ENCODE peak calls at places on chromosomes 3 and 15, in seven cellular contexts. J, F, C, S, P, K and N are unnamed samples.

GRCh38 chr3:155154255-155154654 is 74.1 kb downstream of the MME start:
- DNase-seq in J (no peak), F (no peak), C (no peak), S (no peak), P (no peak), K (no peak), N (no peak)

GRCh38 chr3:174466471-174467054 is 392.6 kb upstream of the NAALADL2 start:
- DNase-seq in J (peak; percentile 29), F (no peak), C (no peak), S (no peak), P (no peak), K (no peak), N (no peak)

GRCh38 chr15:29765234-29765841 is 56.9 kb downstream of the TJP1 start:
- DNase-seq in J (no peak), F (no peak), C (no peak), S (no peak), P (no peak), K (no peak), N (no peak)

GRCh38 chr15:38073278-38073930 is 139.0 kb downstream of the TMCO5A start:
- DNase-seq in J (no peak), F (peak; percentile 28), C (no peak), S (no peak), P (no peak), K (no peak), N (no peak)

GRCh38 chr3:138752886-138753285 is 81.8 kb downstream of the PIK3CB start:
- DNase-seq in J (no peak), F (no peak), C (no peak), S (no peak), P (no peak), K (no peak), N (no peak)

GRCh38 chr15:56272474-56272873 is 28.8 kb upstream of the RFX7 start:
- DNase-seq in J (no peak), F (no peak), C (no peak), S (no peak), P (no peak), K (no peak), N (no peak)

GRCh38 chr3:38165722-38166387 is 518 bp downstream of the OXSR1 start:
- DNase-seq in J (no peak), F (no peak), C (no peak), S (no peak), P (no peak), K (no peak), N (no peak)

GRCh38 chr3:56467801-56468183 is 475 bp downstream of the ERC2 start:
- DNase-seq in J (no peak), F (peak; percentile 39), C (no peak), S (no peak), P (no peak), K (no peak), N (no peak)

GRCh38 chr3:31911643-31912042 is 69.4 kb downstream of the OSBPL10 start:
- DNase-seq in J (no peak), F (no peak), C (no peak), S (no peak), P (no peak), K (no peak), N (no peak)

GRCh38 chr15:41629883-41630282 is 30.3 kb upstream of the MGA start:
- DNase-seq in J (no peak), F (no peak), C (no peak), S (no peak), P (no peak), K (no peak), N (no peak)

GRCh38 chr3:164040991-164041390 is 1037.3 kb downstream of the SI start:
- DNase-seq in J (no peak), F (no peak), C (no peak), S (no peak), P (no peak), K (no peak), N (no peak)

GRCh38 chr3:101890716-101891115 is 41.4 kb downstream of the NFKBIZ start:
- DNase-seq in J (peak; percentile 32), F (no peak), C (no peak), S (no peak), P (no peak), K (no peak), N (no peak)

GRCh38 chr3:109152326-109152725 is 15.8 kb downstream of the C3orf85 start:
- DNase-seq in J (no peak), F (no peak), C (no peak), S (no peak), P (no peak), K (no peak), N (no peak)

GRCh38 chr15:70289191-70289955 is 191.7 kb upstream of the TLE3 start:
- DNase-seq in J (no peak), F (no peak), C (no peak), S (no peak), P (no peak), K (no peak), N (no peak)

GRCh38 chr15:84741151-84741550 is 7.2 kb upstream of the ZNF592 start:
- DNase-seq in J (no peak), F (no peak), C (no peak), S (no peak), P (no peak), K (no peak), N (no peak)

GRCh38 chr15:66633851-66634250 is 68.1 kb upstream of the LCTL start:
- DNase-seq in J (no peak), F (no peak), C (no peak), S (no peak), P (no peak), K (no peak), N (no peak)

GRCh38 chr3:35596611-35597010 is 42.7 kb upstream of the ARPP21 start:
- DNase-seq in J (no peak), F (peak; percentile 47), C (no peak), S (no peak), P (no peak), K (no peak), N (no peak)

GRCh38 chr3:33798113-33798417 is 365 bp upstream of the PDCD6IP start:
- DNase-seq in J (no peak), F (no peak), C (no peak), S (no peak), P (no peak), K (no peak), N (no peak)

GRCh38 chr3:70028311-70028710 is 28.8 kb downstream of the SAMMSON start:
- DNase-seq in J (no peak), F (no peak), C (no peak), S (no peak), P (no peak), K (no peak), N (no peak)

GRCh38 chr3:160395297-160395696 is 3.7 kb downstream of the IFT80 start:
- DNase-seq in J (no peak), F (no peak), C (no peak), S (no peak), P (no peak), K (no peak), N (no peak)

GRCh38 chr3:55591893-55592292 is 104.8 kb upstream of the WNT5A start:
- DNase-seq in J (no peak), F (peak; percentile 17), C (no peak), S (no peak), P (no peak), K (no peak), N (no peak)

GRCh38 chr3:132550579-132551305 is 46.3 kb upstream of the ACKR4 start:
- DNase-seq in J (no peak), F (no peak), C (no peak), S (no peak), P (no peak), K (no peak), N (no peak)

GRCh38 chr3:46278816-46279672 is 36.8 kb downstream of the CCR3 start:
- DNase-seq in J (no peak), F (no peak), C (no peak), S (no peak), P (no peak), K (no peak), N (no peak)